ENCODE peak calls at places on chromosome 9, in seven cellular contexts. F, G, Q, T, O, V and R are unnamed samples.

GRCh38 chr9:132237481-132237880 is 75.6 kb downstream of the NTNG2 start:
- DNase-seq in F (no peak), G (no peak), Q (no peak), T (no peak), O (peak), V (no peak), R (no peak)

GRCh38 chr9:137163101-137163661 is 6.7 kb downstream of the LRRC26 start:
- DNase-seq in F (no peak), G (no peak), Q (no peak), T (peak), O (no peak), V (no peak), R (peak)

GRCh38 chr9:87834357-87834756 is 48.3 kb upstream of the SPATA31E1 start:
- DNase-seq in F (no peak), G (no peak), Q (no peak), T (peak), O (no peak), V (peak), R (no peak)

GRCh38 chr9:94554078-94554438 is 825 bp upstream of the PCAT7 start:
- DNase-seq in F (no peak), G (no peak), Q (no peak), T (no peak), O (no peak), V (no peak), R (no peak)

GRCh38 chr9:100488171-100488570 is 15.2 kb downstream of the TMEFF1 start:
- DNase-seq in F (no peak), G (no peak), Q (no peak), T (no peak), O (no peak), V (no peak), R (no peak)

GRCh38 chr9:95425910-95426551 is 90.7 kb downstream of the PTCH1 start:
- DNase-seq in F (no peak), G (no peak), Q (peak), T (peak), O (no peak), V (no peak), R (peak)

GRCh38 chr9:123637940-123638634 is 282.1 kb downstream of the CRB2 start:
- DNase-seq in F (no peak), G (peak), Q (peak), T (no peak), O (no peak), V (no peak), R (peak)

GRCh38 chr9:88018101-88018500 is 43.8 kb upstream of the CDK20 start:
- DNase-seq in F (no peak), G (no peak), Q (peak), T (no peak), O (no peak), V (no peak), R (no peak)

GRCh38 chr9:31304576-31304975 is 1079.9 kb upstream of the ACO1 start:
- DNase-seq in F (no peak), G (peak), Q (peak), T (no peak), O (no peak), V (no peak), R (peak)

GRCh38 chr9:75455444-75455921 is 367.2 kb downstream of the OSTF1 start:
- DNase-seq in F (no peak), G (peak), Q (peak), T (no peak), O (no peak), V (no peak), R (no peak)

GRCh38 chr9:14423816-14424261 is 109.9 kb upstream of the NFIB start:
- DNase-seq in F (no peak), G (peak), Q (peak), T (no peak), O (no peak), V (peak), R (peak)

GRCh38 chr9:110069326-110070248 is 138.4 kb downstream of the C9orf152 start:
- DNase-seq in F (peak), G (peak), Q (peak), T (no peak), O (no peak), V (no peak), R (peak)

GRCh38 chr9:105119166-105119565 is 125.3 kb upstream of the SLC44A1 start:
- DNase-seq in F (no peak), G (no peak), Q (no peak), T (peak), O (no peak), V (no peak), R (no peak)

GRCh38 chr9:137232510-137232909 is 1.8 kb downstream of the SLC34A3 start:
- DNase-seq in F (no peak), G (no peak), Q (no peak), T (no peak), O (no peak), V (no peak), R (no peak)

GRCh38 chr9:112119225-112120045 is 55.7 kb downstream of the SUSD1 start:
- DNase-seq in F (no peak), G (no peak), Q (peak), T (no peak), O (no peak), V (no peak), R (peak)

GRCh38 chr9:29449294-29449693 is 1876.0 kb upstream of the C9orf72 start:
- DNase-seq in F (no peak), G (no peak), Q (no peak), T (no peak), O (no peak), V (no peak), R (no peak)

GRCh38 chr9:95724253-95724991 is 151.1 kb upstream of the ERCC6L2 start:
- DNase-seq in F (no peak), G (no peak), Q (no peak), T (no peak), O (no peak), V (no peak), R (no peak)

GRCh38 chr9:92749071-92749933 is 15.3 kb downstream of the BICD2 start:
- DNase-seq in F (no peak), G (no peak), Q (no peak), T (no peak), O (no peak), V (no peak), R (no peak)

GRCh38 chr9:34505370-34506120 is 17.2 kb downstream of the ENHO start:
- DNase-seq in F (no peak), G (peak), Q (peak), T (no peak), O (no peak), V (no peak), R (no peak)

GRCh38 chr9:89961616-89962341 is 357.0 kb downstream of the GADD45G start:
- DNase-seq in F (no peak), G (peak), Q (peak), T (no peak), O (no peak), V (no peak), R (peak)

GRCh38 chr9:131228988-131229387 is 47.3 kb downstream of the FAM78A start:
- DNase-seq in F (no peak), G (no peak), Q (peak), T (no peak), O (no peak), V (no peak), R (peak)

GRCh38 chr9:35618854-35619799 is 914 bp upstream of the CD72 start:
- DNase-seq in F (no peak), G (no peak), Q (no peak), T (no peak), O (no peak), V (no peak), R (no peak)

GRCh38 chr9:4929917-4930316 is 55.2 kb upstream of the JAK2 start:
- DNase-seq in F (no peak), G (no peak), Q (peak), T (no peak), O (no peak), V (no peak), R (no peak)

GRCh38 chr9:37904647-37905505 is 949 bp upstream of the SLC25A51 start:
- DNase-seq in F (no peak), G (peak), Q (no peak), T (no peak), O (no peak), V (no peak), R (no peak)

GRCh38 chr9:136587145-136587943 is 41.5 kb upstream of the NOTCH1 start:
- DNase-seq in F (peak), G (peak), Q (peak), T (peak), O (peak), V (no peak), R (peak)

GRCh38 chr9:79026311-79026710 is 545.5 kb upstream of the TLE4 start:
- DNase-seq in F (no peak), G (peak), Q (peak), T (no peak), O (no peak), V (no peak), R (no peak)

GRCh38 chr9:27379311-27380236 is 82.6 kb upstream of the EQTN start:
- DNase-seq in F (no peak), G (no peak), Q (no peak), T (no peak), O (no peak), V (no peak), R (no peak)

GRCh38 chr9:18855636-18856035 is 177.4 kb downstream of the SAXO1 start:
- DNase-seq in F (no peak), G (no peak), Q (peak), T (no peak), O (peak), V (no peak), R (no peak)

GRCh38 chr9:135989722-135990467 is 28.7 kb upstream of the UBAC1 start:
- DNase-seq in F (peak), G (no peak), Q (no peak), T (peak), O (no peak), V (no peak), R (no peak)

GRCh38 chr9:107260437-107261081 is 22.5 kb upstream of the RAD23B start:
- DNase-seq in F (no peak), G (no peak), Q (no peak), T (peak), O (no peak), V (no peak), R (no peak)

GRCh38 chr9:27365977-27366376 is 69.0 kb upstream of the EQTN start:
- DNase-seq in F (no peak), G (peak), Q (peak), T (no peak), O (no peak), V (no peak), R (no peak)

GRCh38 chr9:37390759-37391158 is 31.7 kb upstream of the GRHPR start:
- DNase-seq in F (no peak), G (no peak), Q (no peak), T (peak), O (no peak), V (no peak), R (peak)

GRCh38 chr9:86282979-86283535 is 719 bp upstream of the ISCA1 start:
- DNase-seq in F (no peak), G (peak), Q (peak), T (no peak), O (no peak), V (no peak), R (peak)

GRCh38 chr9:98302938-98303337 is 47.5 kb upstream of the TBC1D2 start:
- DNase-seq in F (no peak), G (no peak), Q (no peak), T (no peak), O (no peak), V (no peak), R (no peak)

GRCh38 chr9:94611638-94612068 is 18.0 kb upstream of the FBP2 start:
- DNase-seq in F (no peak), G (no peak), Q (no peak), T (no peak), O (no peak), V (no peak), R (no peak)

GRCh38 chr9:78986446-78986845 is 585.3 kb upstream of the TLE4 start:
- DNase-seq in F (no peak), G (peak), Q (peak), T (no peak), O (no peak), V (no peak), R (no peak)

GRCh38 chr9:126431112-126431742 is 104.6 kb downstream of the MVB12B start:
- DNase-seq in F (no peak), G (no peak), Q (no peak), T (no peak), O (no peak), V (no peak), R (no peak)

GRCh38 chr9:16257604-16258003 is 612.9 kb downstream of the BNC2 start:
- DNase-seq in F (no peak), G (no peak), Q (no peak), T (peak), O (no peak), V (no peak), R (peak)

GRCh38 chr9:120324996-120325642 is 254.8 kb downstream of the CDK5RAP2 start:
- DNase-seq in F (no peak), G (no peak), Q (no peak), T (peak), O (no peak), V (peak), R (peak)

DNA sequence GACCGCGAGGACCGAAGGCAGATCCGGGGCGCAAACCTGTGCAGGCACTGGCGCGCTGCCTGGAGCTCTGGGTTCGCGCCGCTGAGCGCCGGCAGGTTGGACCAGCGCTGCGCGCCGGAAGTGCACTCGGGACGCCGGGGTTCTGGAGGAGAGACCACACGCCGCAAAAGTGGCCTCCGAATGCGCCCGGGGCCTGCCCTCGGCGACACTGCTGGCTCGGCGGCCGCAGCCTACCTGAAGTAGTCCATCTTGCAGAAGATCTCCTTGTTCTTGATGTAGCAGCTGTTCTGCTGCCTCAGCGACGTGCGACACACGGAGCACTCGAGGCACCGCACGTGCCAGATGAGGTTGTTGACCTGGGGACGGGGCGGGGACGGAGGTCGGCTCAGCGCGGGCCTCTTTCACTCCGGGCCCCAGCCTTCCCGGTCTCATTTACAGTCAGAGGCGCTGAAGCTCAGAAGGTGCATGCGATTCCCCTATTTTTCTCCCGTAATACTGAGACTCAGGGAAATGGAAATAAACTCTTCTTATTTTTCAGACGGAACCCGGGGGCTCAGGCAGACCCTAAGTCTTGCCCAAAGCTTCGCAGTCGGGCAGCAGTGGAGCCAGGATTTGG is 2.5 kb downstream of the LHX6 start:
- DNase-seq in F (no peak), G (no peak), Q (no peak), T (peak), O (no peak), V (no peak), R (no peak)
- H3K4me3 ChIP-seq in F (peak), G (no peak), Q (no peak), T (no peak), O (peak), V (no peak), R (peak)

GRCh38 chr9:23822331-23823169 is 3.5 kb downstream of the ELAVL2 start:
- DNase-seq in F (no peak), G (no peak), Q (no peak), T (peak), O (no peak), V (no peak), R (no peak)

GRCh38 chr9:23821400-23822181 is 4.4 kb downstream of the ELAVL2 start:
- DNase-seq in F (no peak), G (no peak), Q (peak), T (peak), O (no peak), V (no peak), R (peak)

GRCh38 chr9:23820731-23821399 is 5.2 kb downstream of the ELAVL2 start:
- DNase-seq in F (no peak), G (no peak), Q (no peak), T (peak), O (no peak), V (no peak), R (no peak)

GRCh38 chr9:23824241-23825142 is 1.5 kb downstream of the ELAVL2 start:
- DNase-seq in F (no peak), G (peak), Q (peak), T (peak), O (no peak), V (no peak), R (peak)

GRCh38 chr9:23819403-23819802 is 6.6 kb downstream of the ELAVL2 start:
- DNase-seq in F (no peak), G (no peak), Q (no peak), T (no peak), O (no peak), V (no peak), R (no peak)
- H3K4me3 ChIP-seq in F (no peak), G (no peak), Q (no peak), T (peak), O (no peak), V (no peak), R (no peak)

DNA sequence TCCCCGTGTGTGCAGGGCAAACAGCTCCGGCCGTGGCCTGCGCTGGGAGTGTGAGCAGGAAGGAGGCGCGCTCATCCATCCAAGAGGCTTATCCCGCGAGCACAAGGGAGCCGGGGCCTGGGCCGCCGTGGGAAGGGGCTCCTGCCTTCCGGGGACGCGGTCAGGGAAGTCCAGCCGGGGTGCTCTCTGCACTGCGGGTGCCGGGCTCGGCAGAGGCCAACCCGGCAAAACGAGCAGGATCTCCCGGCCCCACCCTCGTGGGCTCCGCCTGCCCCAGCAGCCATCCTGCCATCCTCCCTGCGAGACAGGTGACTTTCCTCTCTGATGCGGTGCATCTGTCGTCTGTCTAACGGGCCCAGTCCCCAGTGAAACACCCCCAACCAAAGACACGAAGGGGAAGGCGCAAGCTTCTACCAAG is 244.2 kb downstream of the AUH start:
- DNase-seq in F (peak), G (no peak), Q (no peak), T (no peak), O (no peak), V (no peak), R (no peak)
- H3K4me3 ChIP-seq in F (peak), G (no peak), Q (no peak), T (no peak), O (peak), V (no peak), R (peak)

DNA sequence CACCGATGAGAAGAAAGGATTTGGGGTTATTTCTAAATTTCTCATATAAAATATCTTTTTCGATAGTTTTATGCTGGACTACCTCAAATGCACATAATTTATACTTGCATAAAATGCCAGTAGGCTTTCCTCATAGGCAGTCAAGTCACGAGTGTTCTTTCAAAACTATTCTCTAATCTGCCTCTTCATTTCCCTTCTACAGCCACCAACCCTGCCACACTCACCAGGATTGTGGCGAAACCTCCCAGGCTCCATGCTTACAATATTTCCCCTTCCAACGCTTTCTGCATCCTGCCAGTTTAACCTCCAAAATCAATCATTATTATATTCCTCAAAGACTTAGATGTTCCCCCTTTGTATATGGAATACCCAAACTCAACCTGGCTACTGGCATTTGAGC is 65.4 kb downstream of the FRMD3 start:
- DNase-seq in F (peak), G (no peak), Q (no peak), T (no peak), O (no peak), V (no peak), R (no peak)
- H3K4me3 ChIP-seq in F (no peak), G (no peak), Q (no peak), T (no peak), O (peak), V (no peak), R (no peak)

GRCh38 chr9:133369923-133370322 is 5.9 kb downstream of the SURF4 start:
- DNase-seq in F (no peak), G (no peak), Q (no peak), T (no peak), O (no peak), V (no peak), R (no peak)

GRCh38 chr9:133367221-133367620 is 8.6 kb downstream of the SURF4 start:
- DNase-seq in F (peak), G (no peak), Q (no peak), T (no peak), O (no peak), V (no peak), R (no peak)

GRCh38 chr9:133369419-133369818 is 6.4 kb downstream of the SURF4 start:
- DNase-seq in F (no peak), G (no peak), Q (no peak), T (no peak), O (no peak), V (no peak), R (no peak)

GRCh38 chr9:133367778-133368177 is 8.1 kb downstream of the SURF4 start:
- DNase-seq in F (no peak), G (no peak), Q (no peak), T (no peak), O (no peak), V (no peak), R (no peak)

DNA sequence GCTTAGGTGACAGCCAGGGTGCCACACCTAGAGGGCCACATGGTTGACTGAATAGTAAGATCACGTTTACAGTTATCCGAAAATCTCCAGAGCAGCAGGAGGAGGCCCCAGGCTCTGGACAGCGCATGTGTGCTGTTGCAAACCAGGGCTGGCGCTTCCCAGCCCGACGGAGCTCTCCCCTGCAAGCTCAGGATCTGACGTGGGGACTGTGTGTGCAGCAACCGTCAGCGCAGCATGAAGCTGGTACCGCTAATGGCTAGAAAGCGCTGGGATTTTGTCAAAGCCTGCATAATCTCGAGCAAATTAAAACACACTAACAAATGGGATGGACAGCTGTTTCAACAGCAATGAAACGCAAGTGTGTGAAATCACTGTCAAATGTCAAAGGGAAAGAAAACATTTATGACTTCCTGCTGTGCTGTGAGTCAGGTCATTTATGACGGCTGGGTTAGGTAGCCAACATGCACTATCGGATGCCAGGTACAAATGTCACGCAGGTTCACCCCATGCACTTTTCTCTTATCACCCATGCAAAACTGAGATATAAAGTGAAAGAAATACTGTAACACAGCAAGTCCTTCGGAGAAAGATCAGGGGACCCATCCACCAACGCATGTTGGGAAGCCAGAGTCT is 7.5 kb downstream of the SURF4 start:
- DNase-seq in F (no peak), G (no peak), Q (no peak), T (no peak), O (no peak), V (no peak), R (no peak)
- H3K4me3 ChIP-seq in F (no peak), G (no peak), Q (no peak), T (no peak), O (no peak), V (no peak), R (no peak)